ENCODE peak calls at places on chromosomes 5 and 9, in ten cellular contexts. B is stimulated activated CD4-positive, alpha-beta T cell treated with anti-CD3 and anti-CD28 coated beads, Interleukin-12 subunit alpha, Interleukin-12 subunit beta, amount 100 ng/mL, for 4 hours; P is activated T-cell treated with anti-CD3 and anti-CD28 coated beads for 1 hour; K is activated T-helper 2 cell treated with anti-CD3 and anti-CD28 coated beads, Interferon-gamma antibody, Interleukin-2, Interleukin-4, amounts not matched to agents 10 μg/mL and 5 μg/mL and 100 μg/mL, durations not matched to agents 14 hours and 24 hours and 36 hours; C is ELR; Q is activated CD8-positive, alpha-beta memory T cell treated with anti-CD3 and anti-CD28 coated beads, Interleukin-2, amount 50 U/mL, for 48 hours; Z is NCI-H460; X is CD4-positive, alpha-beta T cell; R is endothelial cell; D is non-pigmented ciliary epithelial cell. H is an unnamed sample.

GRCh38 chr9:19431361-19432171 is 22.8 kb downstream of the ACER2 start:
- DNase-seq in B (no peak), P (no peak), K (no peak), C (no peak), Q (no peak), Z (no peak), X (no peak), R (no peak), D (no peak), H (no peak)

GRCh38 chr9:14888272-14888671 is 22.0 kb downstream of the FREM1 start:
- DNase-seq in B (no peak), P (no peak), K (no peak), C (no peak), Q (no peak), Z (no peak), X (no peak), R (no peak), D (no peak), H (no peak)

GRCh38 chr5:78912085-78912771 is 72.9 kb downstream of the ARSB start:
- DNase-seq in B (no peak), P (no peak), K (no peak), C (no peak), Q (no peak), Z (no peak), X (no peak), R (no peak), D (no peak), H (no peak)

GRCh38 chr9:123657099-123657498 is 272.8 kb downstream of the DENND1A start:
- DNase-seq in B (no peak), P (no peak), K (no peak), C (no peak), Q (no peak), Z (no peak), X (no peak), R (no peak), D (no peak), H (no peak)

GRCh38 chr5:174311531-174312269 is 266.2 kb downstream of the NSG2 start:
- DNase-seq in B (peak), P (peak), K (peak), C (peak), Q (peak), Z (peak), X (peak), R (peak), D (no peak), H (peak)

GRCh38 chr5:149438711-149439132 is 59.6 kb upstream of the IL17B start:
- DNase-seq in B (no peak), P (no peak), K (no peak), C (no peak), Q (no peak), Z (no peak), X (no peak), R (no peak), D (no peak), H (no peak)

GRCh38 chr5:117880932-117881331 is 1107.4 kb downstream of the DTWD2 start:
- DNase-seq in B (no peak), P (no peak), K (no peak), C (no peak), Q (no peak), Z (no peak), X (no peak), R (no peak), D (no peak), H (no peak)

GRCh38 chr9:16728128-16728505 is 142.4 kb downstream of the BNC2 start:
- DNase-seq in B (no peak), P (no peak), K (no peak), C (no peak), Q (no peak), Z (no peak), X (no peak), R (no peak), D (no peak), H (peak)

GRCh38 chr5:57779383-57780223 is 297.0 kb upstream of the ACTBL2 start:
- DNase-seq in B (no peak), P (no peak), K (no peak), C (peak), Q (no peak), Z (peak), X (no peak), R (peak), D (peak), H (peak)

GRCh38 chr5:56534102-56534501 is 281.2 kb upstream of the MAP3K1 start:
- DNase-seq in B (peak), P (no peak), K (no peak), C (no peak), Q (no peak), Z (no peak), X (no peak), R (no peak), D (no peak), H (no peak)

GRCh38 chr9:107213561-107214028 is 69.5 kb upstream of the RAD23B start:
- DNase-seq in B (no peak), P (no peak), K (peak), C (peak), Q (no peak), Z (peak), X (no peak), R (no peak), D (peak), H (no peak)

GRCh38 chr9:135209852-135210251 is 122.4 kb downstream of the OLFM1 start:
- DNase-seq in B (no peak), P (no peak), K (no peak), C (no peak), Q (no peak), Z (no peak), X (no peak), R (no peak), D (no peak), H (no peak)

GRCh38 chr5:83055166-83055565 is 22.0 kb downstream of the TMEM167A start:
- DNase-seq in B (no peak), P (no peak), K (no peak), C (no peak), Q (no peak), Z (no peak), X (no peak), R (no peak), D (no peak), H (no peak)

GRCh38 chr9:124266139-124266825 is 8.5 kb downstream of the NEK6 start:
- DNase-seq in B (no peak), P (no peak), K (no peak), C (peak), Q (no peak), Z (no peak), X (no peak), R (no peak), D (no peak), H (no peak)

GRCh38 chr5:141641634-141642278 is 5.0 kb downstream of the RELL2 start:
- DNase-seq in B (no peak), P (no peak), K (no peak), C (peak), Q (no peak), Z (peak), X (no peak), R (no peak), D (peak), H (no peak)

GRCh38 chr5:142740474-142740873 is 29.7 kb upstream of the ARHGAP26 start:
- DNase-seq in B (no peak), P (no peak), K (no peak), C (no peak), Q (peak), Z (no peak), X (no peak), R (no peak), D (no peak), H (no peak)

GRCh38 chr5:136686192-136686872 is 321.0 kb upstream of the TRPC7 start:
- DNase-seq in B (no peak), P (no peak), K (no peak), C (peak), Q (no peak), Z (peak), X (no peak), R (peak), D (peak), H (peak)

GRCh38 chr5:82351754-82352145 is 73.6 kb upstream of the RPS23 start:
- DNase-seq in B (no peak), P (no peak), K (no peak), C (peak), Q (no peak), Z (peak), X (no peak), R (no peak), D (peak), H (no peak)

GRCh38 chr5:133108481-133108921 is 56.7 kb downstream of the HSPA4 start:
- DNase-seq in B (no peak), P (no peak), K (no peak), C (peak), Q (peak), Z (no peak), X (no peak), R (no peak), D (no peak), H (no peak)

GRCh38 chr9:101176384-101176783 is 147.9 kb downstream of the PLPPR1 start:
- DNase-seq in B (no peak), P (no peak), K (no peak), C (peak), Q (no peak), Z (no peak), X (no peak), R (no peak), D (no peak), H (no peak)

GRCh38 chr5:54007822-54008777 is 302.3 kb downstream of the ARL15 start:
- DNase-seq in B (no peak), P (no peak), K (no peak), C (peak), Q (no peak), Z (no peak), X (no peak), R (no peak), D (no peak), H (no peak)

GRCh38 chr5:68875351-68875750 is 218.5 kb upstream of the SLC30A5 start:
- DNase-seq in B (no peak), P (peak), K (no peak), C (no peak), Q (no peak), Z (no peak), X (peak), R (no peak), D (no peak), H (no peak)

GRCh38 chr5:81631124-81631523 is 119.8 kb downstream of the SSBP2 start:
- DNase-seq in B (no peak), P (no peak), K (peak), C (no peak), Q (peak), Z (no peak), X (peak), R (no peak), D (no peak), H (no peak)

H was measured in NCI-H526 treated with DMSO at 0.1 percent for 48 hours.